ENCODE peak calls at places on chromosome 11, in eight cellular contexts. I is HFFc6, O is cardiac septum, L is HEK293T, G is fibroblast of mammary gland, H is upper lobe of right lung, N is epithelial cell of esophagus, A is right cardiac atrium. S is an unnamed sample.

GRCh38 chr11:73965076-73965763 is 14.4 kb downstream of the DNAJB13 start:
- DNase-seq in I (no peak), O (peak; percentile 43), L (no peak), G (peak; percentile 32), H (peak; percentile 54), N (no peak), A (no peak), S (no peak)

GRCh38 chr11:68020575-68020974 is 9.9 kb upstream of the NDUFS8 start:
- DNase-seq in I (no peak), O (no peak), L (no peak), G (no peak), H (no peak), N (no peak), A (no peak), S (peak; percentile 44)

GRCh38 chr11:113022267-113022666 is 61.0 kb downstream of the NCAM1 start:
- DNase-seq in I (no peak), O (no peak), L (no peak), G (no peak), H (no peak), N (no peak), A (no peak), S (peak; percentile 98)

GRCh38 chr11:86101941-86102407 is 33.1 kb upstream of the PICALM start:
- DNase-seq in I (peak; percentile 65), O (no peak), L (no peak), G (peak; percentile 45), H (no peak), N (peak; percentile 83), A (no peak), S (peak; percentile 58)

GRCh38 chr11:30100514-30100913 is 83.7 kb upstream of the KCNA4 start:
- DNase-seq in I (no peak), O (no peak), L (no peak), G (no peak), H (no peak), N (peak; percentile 13), A (no peak), S (no peak)

GRCh38 chr11:76624515-76625379 is 45.8 kb downstream of the LRRC32 start:
- DNase-seq in I (no peak), O (peak; percentile 57), L (no peak), G (no peak), H (no peak), N (no peak), A (no peak), S (peak; percentile 62)

GRCh38 chr11:70552441-70553150 is 154.3 kb downstream of the CTTN start:
- DNase-seq in I (no peak), O (no peak), L (no peak), G (no peak), H (no peak), N (no peak), A (no peak), S (no peak)

GRCh38 chr11:16960250-16960649 is 54.0 kb downstream of the PLEKHA7 start:
- DNase-seq in I (no peak), O (no peak), L (no peak), G (no peak), H (no peak), N (no peak), A (no peak), S (peak; percentile 24)

GRCh38 chr11:126544311-126545056 is 189.0 kb downstream of the ST3GAL4 start:
- DNase-seq in I (no peak), O (no peak), L (no peak), G (peak; percentile 12), H (no peak), N (peak; percentile 14), A (no peak), S (peak; percentile 19)

S was measured in amniotic epithelial cell.